ENCODE peak calls at places on chromosomes 6 and 20, in four cellular contexts. J is colonic mucosa, O is fibroblast of lung, Z is heart right ventricle. C is an unnamed sample. For H3K4me1, the result is how much of the 10 kb centered on the place peaks cover.

GRCh38 chr20:59994697-59995122 is 36.5 kb downstream of the CDH26 start:
- DNase-seq in J (peak), O (peak), Z (peak), C (no peak)

GRCh38 chr20:47440857-47441773 is 60.6 kb upstream of the NCOA3 start:
- DNase-seq in O (no peak), J (no peak), Z (no peak), C (no peak)

GRCh38 chr6:158653577-158654354 is 3.9 kb downstream of the SYTL3 start:
- DNase-seq in J (peak), O (peak), Z (no peak), C (no peak)

GRCh38 chr6:109455161-109455501 is 441 bp downstream of the MICAL1 start:
- DNase-seq in O (peak), Z (no peak), J (no peak), C (no peak)

GRCh38 chr20:5870462-5871021 is 79.8 kb downstream of the TRMT6 start:
- DNase-seq in O (no peak), Z (no peak), J (no peak), C (no peak)

GRCh38 chr6:162726997-162727346 is 594 bp downstream of the PRKN start:
- DNase-seq in Z (no peak), O (no peak), J (peak), C (no peak)

GRCh38 chr6:131931063-131931745 is 20.0 kb downstream of the CCN2 start:
- DNase-seq in O (peak), J (no peak), Z (no peak), C (no peak)

GRCh38 chr6:18161437-18161836 is 6.2 kb downstream of the KDM1B start:
- DNase-seq in J (no peak), O (no peak), Z (no peak), C (no peak)

GRCh38 chr6:225121-225721 is 67.1 kb upstream of the DUSP22 start:
- DNase-seq in O (no peak), Z (no peak), J (no peak), C (no peak)

GRCh38 chr20:37901280-37901666 is 1.7 kb upstream of the VSTM2L start:
- DNase-seq in J (no peak), Z (no peak), O (no peak), C (no peak)

GRCh38 chr6:35018184-35018523 is 123.0 kb downstream of the TCP11 start:
- DNase-seq in Z (no peak), J (no peak), O (no peak), C (no peak)

GRCh38 chr6:105322499-105323231 is 80.2 kb downstream of the PREP start:
- DNase-seq in Z (no peak), J (no peak), O (peak), C (no peak)

GRCh38 chr20:62876826-62877728 is 15.5 kb upstream of the TCFL5 start:
- DNase-seq in J (no peak), O (peak), Z (peak), C (peak)

GRCh38 chr20:40802886-40803285 is 113.8 kb upstream of the MAFB start:
- DNase-seq in J (no peak), Z (no peak), O (no peak), C (no peak)

GRCh38 chr20:43032459-43032858 is 157.2 kb downstream of the PTPRT start:
- DNase-seq in O (no peak), Z (no peak), J (no peak), C (no peak)

GRCh38 chr6:121319112-121319553 is 15.1 kb downstream of the TBC1D32 start:
- DNase-seq in J (no peak), O (no peak), Z (no peak), C (no peak)

GRCh38 chr6:113385020-113385431 is 472.1 kb upstream of the MARCKS start:
- DNase-seq in O (peak), J (no peak), Z (no peak), C (no peak)

GRCh38 chr6:170420264-170420663 is 113.7 kb downstream of the FAM120B start:
- DNase-seq in Z (no peak), O (no peak), J (no peak), C (no peak)

GRCh38 chr6:30829639-30830250 is 54.6 kb upstream of the DDR1 start:
- DNase-seq in Z (no peak), O (no peak), J (no peak), C (no peak)

GRCh38 chr6:39882567-39882953 is 51.7 kb downstream of the MOCS1 start:
- DNase-seq in Z (peak), O (peak), J (no peak), C (no peak)

GRCh38 chr6:156776841-156777576 is at the start of gene ARID1B:
- DNase-seq in O (peak), J (peak), Z (peak), C (peak)

GRCh38 chr6:3032986-3033385 is 33.3 kb downstream of the NQO2 start:
- DNase-seq in Z (no peak), J (peak), O (no peak), C (no peak)

GRCh38 chr6:136950436-136950835 is 28.3 kb downstream of the SLC35D3 start:
- DNase-seq in J (no peak), Z (no peak), O (no peak), C (no peak)

GRCh38 chr6:82072113-82072512 is 175.4 kb downstream of the IBTK start:
- DNase-seq in Z (no peak), O (no peak), J (no peak), C (no peak)

GRCh38 chr6:110589865-110590513 is 113.6 kb upstream of the SLC22A16 start:
- DNase-seq in Z (no peak), O (no peak), J (no peak), C (no peak)

GRCh38 chr20:51365670-51366069 is 176.8 kb downstream of the NFATC2 start:
- DNase-seq in O (peak), J (no peak), Z (no peak), C (no peak)

GRCh38 chr6:22294301-22294700 is 2.5 kb downstream of the PRL start:
- DNase-seq in Z (no peak), O (no peak), J (no peak), C (no peak)

GRCh38 chr6:2630891-2631458 is 119.7 kb downstream of the MYLK4 start:
- DNase-seq in Z (peak), O (peak), J (no peak), C (no peak)

GRCh38 chr20:9363673-9364072 is 150.7 kb upstream of the LAMP5 start:
- DNase-seq in J (no peak), O (no peak), Z (no peak), C (no peak)

GRCh38 chr6:48177786-48178185 is 66.8 kb upstream of the PTCHD4 start:
- DNase-seq in J (no peak), Z (no peak), O (no peak), C (no peak)

GRCh38 chr6:17167327-17167979 is 65.6 kb downstream of the STMND1 start:
- DNase-seq in O (peak), Z (peak), J (peak), C (peak)

DNA sequence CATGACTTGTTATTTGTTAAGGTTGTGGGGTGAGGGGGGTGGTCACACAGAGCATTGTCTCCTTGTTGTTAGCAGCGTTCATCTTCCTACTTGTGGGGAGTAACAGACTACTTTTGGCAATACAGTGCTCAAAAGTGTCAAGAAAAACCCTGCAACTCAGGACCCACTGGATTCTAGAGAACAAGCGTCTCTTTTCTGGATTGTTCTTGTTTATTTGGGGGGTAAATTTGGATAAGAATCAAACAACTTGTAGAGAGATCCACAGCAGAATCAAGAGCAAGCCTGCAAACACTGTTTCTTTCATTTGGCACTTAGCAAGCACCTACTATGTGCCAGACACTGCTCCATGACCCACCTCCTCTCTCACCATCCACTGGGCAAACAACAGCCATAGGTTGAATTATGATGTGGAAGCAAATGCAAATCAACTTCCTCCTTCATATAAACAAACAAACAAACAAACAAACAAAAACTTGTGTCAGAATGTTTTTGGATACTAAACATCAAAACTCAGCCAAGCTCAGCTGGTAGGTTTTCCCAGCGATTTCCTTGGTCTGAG is 4.0 kb upstream of the NR2E1 start:
- DNase-seq in O (no peak), J (no peak), Z (no peak), C (no peak)
- H3K4me1 ChIP-seq in O (under half), J (under half), Z (under half), C (under half)

GRCh38 chr6:63510786-63511185 is 61.5 kb upstream of the LOC128125822 start:
- DNase-seq in O (no peak), Z (no peak), J (no peak), C (no peak)
- H3K4me1 ChIP-seq in O (under half), Z (under half), J (under half), C (under half)

DNA sequence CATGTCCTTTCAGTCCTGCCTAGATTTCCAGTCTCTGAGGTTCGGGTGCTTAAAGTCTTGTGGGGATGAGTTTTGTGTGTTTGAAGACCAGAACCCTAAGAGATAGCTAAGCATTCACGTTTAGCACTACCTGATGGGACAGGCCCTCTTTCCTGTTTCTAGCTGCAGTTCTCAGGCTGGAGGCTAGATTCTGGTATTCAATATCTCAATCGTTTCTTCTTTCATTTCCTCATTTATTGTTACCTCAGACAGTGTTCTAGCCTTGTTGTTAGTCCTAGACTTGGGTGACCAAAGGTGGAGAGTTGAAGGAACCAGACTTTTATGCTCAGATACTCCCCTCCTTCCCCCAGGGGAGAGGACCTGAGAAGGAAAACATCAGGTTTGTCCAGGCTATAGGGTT is 16.8 kb downstream of the CEP250 start:
- DNase-seq in J (no peak), O (no peak), Z (no peak), C (no peak)
- H3K4me1 ChIP-seq in J (under half), O (under half), Z (under half), C (under half)

GRCh38 chr6:33705268-33705885 is 6.1 kb downstream of the UQCC2 start:
- DNase-seq in J (no peak), O (no peak), Z (no peak), C (no peak)

GRCh38 chr6:33704215-33704817 is 7.2 kb downstream of the UQCC2 start:
- DNase-seq in Z (no peak), J (no peak), O (no peak), C (no peak)

GRCh38 chr6:33707771-33708170 is 3.7 kb downstream of the UQCC2 start:
- DNase-seq in O (no peak), Z (no peak), J (no peak), C (no peak)

GRCh38 chr6:33708516-33709204 is 2.8 kb downstream of the UQCC2 start:
- DNase-seq in Z (no peak), O (no peak), J (no peak), C (no peak)

DNA sequence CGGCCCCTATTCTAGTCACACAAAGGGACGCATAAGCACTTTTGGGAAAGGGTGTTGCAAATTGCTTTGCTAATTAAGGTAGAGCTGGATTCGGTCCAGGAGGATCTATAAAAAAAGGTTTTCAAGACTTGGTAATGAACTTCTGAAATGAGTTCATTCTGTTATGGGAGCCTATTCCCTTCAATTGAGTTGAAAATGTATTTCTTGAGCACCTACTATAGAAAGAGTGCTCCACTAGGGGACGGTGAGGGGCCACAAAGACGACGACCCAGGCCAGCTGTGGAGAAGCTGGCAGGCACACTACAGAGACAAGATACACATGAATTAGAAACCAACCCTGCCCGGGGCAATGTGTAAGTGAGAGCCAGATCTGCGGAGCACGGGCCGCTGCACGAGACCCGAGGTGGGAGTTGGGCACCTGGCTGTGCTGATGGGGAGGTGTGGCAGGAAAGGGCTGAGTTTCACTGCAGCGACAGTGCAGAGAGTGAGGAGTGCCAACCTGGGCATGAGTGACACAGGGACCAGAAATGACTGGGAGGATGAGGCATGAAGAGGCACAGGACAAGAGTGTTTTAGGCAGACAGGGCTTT is 5.3 kb downstream of the UQCC2 start:
- DNase-seq in Z (no peak), O (no peak), J (no peak), C (no peak)
- H3K4me1 ChIP-seq in Z (half or more), O (under half), J (under half), C (under half)

GRCh38 chr20:53706008-53706481 is 112.4 kb upstream of the ZNF217 start:
- DNase-seq in O (no peak), Z (no peak), J (no peak), C (no peak)

GRCh38 chr20:53706511-53707031 is 112.9 kb upstream of the ZNF217 start:
- DNase-seq in O (peak), Z (no peak), J (no peak), C (no peak)

GRCh38 chr20:53711333-53712211 is 117.9 kb upstream of the ZNF217 start:
- DNase-seq in O (no peak), J (no peak), Z (no peak), C (no peak)

GRCh38 chr20:53708129-53708968 is 114.7 kb upstream of the ZNF217 start:
- DNase-seq in O (peak), J (no peak), Z (no peak), C (no peak)

GRCh38 chr20:53707341-53708102 is 113.9 kb upstream of the ZNF217 start:
- DNase-seq in J (no peak), O (peak), Z (peak), C (no peak)
- H3K4me1 ChIP-seq in J (under half), O (under half), Z (under half), C (under half)

DNA sequence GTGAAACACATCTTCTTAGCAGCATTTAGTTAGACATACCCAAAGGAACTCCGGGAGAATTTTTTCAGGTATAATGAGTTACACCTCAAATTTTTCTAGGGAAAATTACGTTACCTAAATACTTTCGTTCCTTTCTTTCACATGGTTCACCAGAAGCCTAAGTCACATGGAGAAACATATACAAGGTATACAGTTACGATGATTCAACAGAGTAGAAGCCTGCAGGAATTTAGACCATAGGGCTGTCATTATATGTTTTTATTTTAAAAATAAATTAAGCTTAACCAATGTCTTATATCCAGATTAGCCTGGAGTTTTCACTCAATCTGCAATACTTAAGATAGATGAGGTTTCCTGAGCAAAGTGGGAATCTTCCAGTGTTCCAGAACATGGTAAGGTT is 549.5 kb upstream of the JARID2 start:
- DNase-seq in J (no peak), Z (no peak), O (no peak), C (no peak)
- H3K4me1 ChIP-seq in J (under half), Z (under half), O (under half), C (under half)

C was measured in adrenal gland.